ENCODE peak calls at places on chromosomes 4 and X, in seven cellular contexts. V is HepG2, H is A673, Z is astrocyte, L is MM.1S, N is GM23248, O is PC-3. M is an unnamed sample.

GRCh38 chrX:9356846-9357245 is 108.0 kb upstream of the TBL1X start:
- DNase-seq in V (no peak), H (no peak), Z (no peak), L (no peak), N (peak), O (peak), M (no peak)

GRCh38 chrX:49174723-49175122 is 3.0 kb downstream of the PLP2 start:
- DNase-seq in V (no peak), H (peak), Z (no peak), L (no peak), N (no peak), O (no peak), M (no peak)

GRCh38 chrX:135384161-135384836 is 37.4 kb upstream of the SMIM10L2A start:
- DNase-seq in V (no peak), H (no peak), Z (no peak), L (no peak), N (no peak), O (no peak), M (peak)

GRCh38 chr4:8768357-8768999 is 103.2 kb downstream of the HMX1 start:
- DNase-seq in V (no peak), H (no peak), Z (no peak), L (no peak), N (no peak), O (no peak), M (no peak)

GRCh38 chrX:141982296-141982695 is 78.6 kb downstream of the MAGEC1 start:
- DNase-seq in V (no peak), H (no peak), Z (no peak), L (no peak), N (no peak), O (no peak), M (no peak)

GRCh38 chr4:48575964-48576363 is 85.9 kb downstream of the ZAR1 start:
- DNase-seq in V (no peak), H (no peak), Z (peak), L (no peak), N (peak), O (peak), M (no peak)

GRCh38 chrX:105173071-105173470 is 47.4 kb downstream of the TEX13A start:
- DNase-seq in V (no peak), H (no peak), Z (no peak), L (no peak), N (no peak), O (peak), M (no peak)

GRCh38 chr4:20020049-20020448 is 231.7 kb upstream of the SLIT2 start:
- DNase-seq in V (no peak), H (no peak), Z (no peak), L (no peak), N (no peak), O (peak), M (no peak)

GRCh38 chr4:129453524-129453923 is 357.6 kb downstream of the C4orf33 start:
- DNase-seq in V (no peak), H (no peak), Z (no peak), L (no peak), N (no peak), O (no peak), M (no peak)

GRCh38 chr4:77742054-77742453 is 77.1 kb downstream of the CNOT6L start:
- DNase-seq in V (no peak), H (no peak), Z (no peak), L (no peak), N (no peak), O (no peak), M (no peak)

GRCh38 chrX:13967636-13968035 is 62.1 kb downstream of the GEMIN8 start:
- DNase-seq in V (no peak), H (no peak), Z (no peak), L (no peak), N (no peak), O (no peak), M (no peak)

GRCh38 chr4:145230726-145231125 is 50.3 kb upstream of the OTUD4 start:
- DNase-seq in V (no peak), H (no peak), Z (peak), L (no peak), N (peak), O (no peak), M (no peak)

GRCh38 chr4:121168865-121169281 is 4.8 kb upstream of the TNIP3 start:
- DNase-seq in V (no peak), H (no peak), Z (no peak), L (no peak), N (no peak), O (no peak), M (no peak)

GRCh38 chr4:174646326-174646725 is 124.0 kb upstream of the HPGD start:
- DNase-seq in V (no peak), H (no peak), Z (no peak), L (no peak), N (no peak), O (no peak), M (no peak)
- H3K4me3 ChIP-seq in V (no peak), H (no peak), Z (no peak), L (no peak), N (no peak), O (no peak), M (no peak)

DNA sequence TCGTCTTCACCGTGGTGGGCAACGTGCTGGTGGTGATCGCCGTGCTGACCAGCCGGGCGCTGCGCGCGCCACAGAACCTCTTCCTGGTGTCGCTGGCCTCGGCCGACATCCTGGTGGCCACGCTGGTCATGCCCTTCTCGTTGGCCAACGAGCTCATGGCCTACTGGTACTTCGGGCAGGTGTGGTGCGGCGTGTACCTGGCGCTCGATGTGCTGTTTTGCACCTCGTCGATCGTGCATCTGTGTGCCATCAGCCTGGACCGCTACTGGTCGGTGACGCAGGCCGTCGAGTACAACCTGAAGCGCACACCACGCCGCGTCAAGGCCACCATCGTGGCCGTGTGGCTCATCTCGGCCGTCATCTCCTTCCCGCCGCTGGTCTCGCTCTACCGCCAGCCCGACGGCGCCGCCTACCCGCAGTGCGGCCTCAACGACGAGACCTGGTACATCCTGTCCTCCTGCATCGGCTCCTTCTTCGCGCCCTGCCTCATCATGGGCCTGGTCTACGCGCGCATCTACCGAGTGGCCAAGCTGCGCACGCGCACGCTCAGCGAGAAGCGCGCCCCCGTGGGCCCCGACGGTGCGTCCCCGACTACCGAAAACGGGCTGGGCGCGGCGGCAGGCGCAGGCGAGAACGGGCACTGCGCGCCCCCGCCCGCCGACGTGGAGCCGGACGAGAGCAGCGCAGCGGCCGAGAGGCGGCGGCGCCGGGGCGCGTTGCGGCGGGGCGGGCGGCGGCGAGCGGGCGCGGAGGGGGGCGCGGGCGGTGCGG is 791 bp downstream of the ADRA2C start:
- DNase-seq in V (no peak), H (peak), Z (no peak), L (no peak), N (no peak), O (no peak), M (peak)
- TF ChIP-seq EZH2 in V (no peak), H (no peak), Z (peak), L (no peak), N (no peak), O (no peak), M (no peak)

GRCh38 chr4:37588150-37588549 is 98.0 kb downstream of the RELL1 start:
- DNase-seq in V (no peak), H (no peak), Z (no peak), L (no peak), N (no peak), O (no peak), M (no peak)

GRCh38 chr4:37586194-37586593 is 100.0 kb downstream of the RELL1 start:
- DNase-seq in V (no peak), H (no peak), Z (no peak), L (no peak), N (no peak), O (no peak), M (no peak)

GRCh38 chr4:37584087-37584486 is 102.1 kb downstream of the RELL1 start:
- DNase-seq in V (peak), H (no peak), Z (no peak), L (no peak), N (no peak), O (no peak), M (no peak)

GRCh38 chr4:37590016-37590415 is 96.2 kb downstream of the RELL1 start:
- DNase-seq in V (no peak), H (no peak), Z (no peak), L (no peak), N (no peak), O (no peak), M (no peak)

GRCh38 chr4:37584530-37585060 is 101.6 kb downstream of the RELL1 start:
- DNase-seq in V (no peak), H (no peak), Z (no peak), L (no peak), N (no peak), O (no peak), M (no peak)
- H3K4me3 ChIP-seq in V (no peak), H (no peak), Z (no peak), L (no peak), N (no peak), O (no peak), M (no peak)

GRCh38 chr4:52861171-52861873 is 795 bp upstream of the RASL11B start:
- DNase-seq in V (no peak), H (no peak), Z (no peak), L (no peak), N (peak), O (no peak), M (peak)
- TF ChIP-seq EZH2 in V (no peak), H (no peak), Z (no peak), L (no peak), N (no peak), O (no peak), M (no peak)

M was measured in GM23338.